ENCODE peak calls at places on chromosomes 6 and 20, in four cellular contexts. P, U, V and G are unnamed samples.

GRCh38 chr6:82908661-82909060 is 157.0 kb downstream of the UBE3D start:
- DNase-seq in P (no peak), U (no peak), V (no peak), G (no peak)

GRCh38 chr6:159043986-159044385 is 805 bp downstream of the TAGAP start:
- DNase-seq in P (no peak), U (no peak), V (no peak), G (no peak)

GRCh38 chr6:33375143-33375649 is 16.4 kb upstream of the KIFC1 start:
- DNase-seq in P (no peak), U (peak), V (peak), G (no peak)

GRCh38 chr20:47062226-47062880 is 167.7 kb downstream of the EYA2 start:
- DNase-seq in P (no peak), U (no peak), V (no peak), G (no peak)

GRCh38 chr6:154555075-154555677 is 44.7 kb upstream of the CNKSR3 start:
- DNase-seq in P (no peak), U (no peak), V (peak), G (no peak)

GRCh38 chr6:44000164-44000842 is 126.9 kb downstream of the MRPL14 start:
- DNase-seq in P (no peak), U (no peak), V (no peak), G (no peak)

GRCh38 chr6:85920782-85921181 is 278.1 kb upstream of the SYNCRIP start:
- DNase-seq in P (no peak), U (no peak), V (no peak), G (no peak)

GRCh38 chr6:13576017-13576416 is 1.6 kb downstream of the SIRT5 start:
- DNase-seq in P (no peak), U (no peak), V (no peak), G (no peak)

GRCh38 chr6:42450314-42451145 is 1.2 kb downstream of the TRERF1 start:
- DNase-seq in P (no peak), U (peak), V (no peak), G (no peak)